ENCODE peak calls at places on chromosomes 5 and 9, in four cellular contexts. G, K, D and B are unnamed samples.
A peak's percentile ranks its signal among the peaks of the same experiment; 100 is the strongest.

GRCh38 chr9:113375057-113376023 is 1.4 kb downstream of the HDHD3 start:
- DNase-seq in K (peak; percentile 46), G (no peak), D (no peak), B (no peak)

GRCh38 chr5:14216372-14216771 is 73.2 kb downstream of the TRIO start:
- DNase-seq in D (no peak), G (no peak), K (no peak), B (no peak)

GRCh38 chr5:134129411-134130238 is 15.1 kb downstream of the TCF7 start:
- DNase-seq in D (no peak), G (no peak), K (no peak), B (no peak)

GRCh38 chr9:78031271-78031825 is at the start of gene GNAQ:
- DNase-seq in K (no peak), G (no peak), D (no peak), B (no peak)

GRCh38 chr5:15492545-15492944 is 7.4 kb upstream of the FBXL7 start:
- DNase-seq in G (no peak), K (no peak), D (no peak), B (no peak)

GRCh38 chr5:142167458-142167857 is 58.9 kb downstream of the NDFIP1 start:
- DNase-seq in K (no peak), G (no peak), D (no peak), B (no peak)

GRCh38 chr9:16180546-16180945 is 627.7 kb downstream of the CCDC171 start:
- DNase-seq in K (peak; percentile 77), G (no peak), D (no peak), B (no peak)

GRCh38 chr9:114308361-114308950 is 14.4 kb upstream of the ORM1 start:
- DNase-seq in G (no peak), K (no peak), D (no peak), B (peak; percentile 57)

GRCh38 chr9:33404782-33405362 is 2.5 kb upstream of the AQP7 start:
- DNase-seq in K (no peak), G (no peak), D (no peak), B (no peak)

GRCh38 chr9:119951591-119951990 is 582.4 kb upstream of the BRINP1 start:
- DNase-seq in D (no peak), K (no peak), G (no peak), B (no peak)

GRCh38 chr5:1820381-1820780 is 19.2 kb downstream of the NDUFS6 start:
- DNase-seq in K (no peak), G (no peak), D (no peak), B (peak; percentile 19)

GRCh38 chr5:144504929-144505578 is 334.4 kb downstream of the KCTD16 start:
- DNase-seq in G (no peak), K (no peak), D (no peak), B (no peak)

GRCh38 chr9:18297532-18297872 is 176.5 kb upstream of the ADAMTSL1 start:
- DNase-seq in K (no peak), G (no peak), D (no peak), B (no peak)

GRCh38 chr9:99264070-99264469 is 42.0 kb downstream of the SEC61B start:
- DNase-seq in G (no peak), K (no peak), D (no peak), B (no peak)
- H3K27ac ChIP-seq in G (no peak overlapping the region), K (no peak overlapping the region), D (no peak overlapping the region), B (no peak overlapping the region)

DNA sequence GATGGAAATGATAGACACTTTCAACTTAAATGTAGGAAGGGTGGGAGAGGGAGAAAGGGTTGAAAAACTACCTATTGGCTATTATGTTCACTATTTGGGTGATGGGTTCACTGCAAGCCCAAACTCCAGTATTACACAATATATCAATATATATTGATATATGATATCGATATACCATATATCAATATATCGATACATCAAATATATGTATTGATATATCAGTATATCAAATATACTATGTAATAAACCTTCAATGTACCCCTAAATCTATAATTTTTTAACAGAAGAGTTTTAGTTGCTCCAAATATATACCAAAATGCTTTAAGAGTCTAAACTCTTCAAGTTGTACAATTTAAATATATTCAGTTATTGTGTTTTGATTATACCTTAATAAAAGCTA is 302.0 kb upstream of the RGMB start:
- DNase-seq in D (no peak), G (no peak), K (no peak), B (no peak)
- H3K4me3 ChIP-seq in D (no peak overlapping the region), G (no peak overlapping the region), K (no peak overlapping the region), B (no peak overlapping the region)

GRCh38 chr5:178589180-178590140 is 733 bp downstream of the COL23A1 start:
- DNase-seq in D (no peak), K (no peak), G (no peak), B (no peak)
- TF ChIP-seq CTCF in D (no peak), K (no peak), G (no peak), B (no peak)

DNA sequence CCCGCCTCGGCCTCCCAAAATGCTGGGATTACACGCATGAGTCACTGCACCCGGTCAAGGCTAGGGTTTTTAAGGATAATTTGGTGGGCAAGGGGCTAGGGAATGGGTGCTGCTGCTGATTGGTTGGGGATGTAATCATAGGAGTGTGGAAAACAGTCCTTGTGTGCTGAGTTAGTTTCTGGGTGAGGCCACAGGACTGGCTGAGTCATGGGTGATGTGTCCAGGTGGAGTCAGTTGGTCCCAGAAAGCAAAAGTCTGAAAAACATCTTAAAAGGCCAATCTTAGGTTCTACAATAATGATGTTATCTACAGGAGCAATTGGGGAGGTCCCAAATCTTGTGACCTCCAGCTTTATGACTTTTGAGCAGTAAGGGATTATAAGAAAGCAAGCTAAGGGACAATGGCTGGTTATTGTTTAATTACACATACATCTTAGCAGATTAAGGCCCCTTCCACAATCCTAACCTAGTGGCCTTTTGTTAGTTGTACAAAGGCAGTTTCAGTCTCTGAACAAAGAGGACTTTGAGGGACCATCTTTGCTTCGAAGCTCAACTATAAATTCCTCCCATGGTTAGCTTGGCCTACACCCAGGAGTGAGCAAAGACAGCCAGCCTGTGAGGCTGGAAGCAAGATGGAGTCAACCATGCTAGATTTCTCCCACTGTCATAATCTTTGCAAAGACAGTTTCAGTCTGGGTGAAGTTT is 5.5 kb upstream of the AOPEP start:
- DNase-seq in D (no peak), K (peak; percentile 42), G (no peak), B (no peak)
- H3K27ac ChIP-seq in D (no peak overlapping the region), K (peak overlapping the region; percentile 68), G (no peak overlapping the region), B (no peak overlapping the region)

GRCh38 chr9:137070906-137071275 is 534 bp upstream of the SAPCD2 start:
- DNase-seq in K (no peak), G (no peak), D (no peak), B (no peak)

GRCh38 chr9:137070201-137070905 is at the start of gene SAPCD2:
- DNase-seq in K (peak; percentile 87), G (no peak), D (peak; percentile 81), B (no peak)

GRCh38 chr9:137067860-137068538 is 2.4 kb downstream of the SAPCD2 start:
- DNase-seq in D (peak; percentile 87), K (peak; percentile 66), G (no peak), B (no peak)

GRCh38 chr9:137069508-137070071 is 767 bp downstream of the SAPCD2 start:
- DNase-seq in G (no peak), D (no peak), K (no peak), B (no peak)

GRCh38 chr9:137068539-137069507 is 1.5 kb downstream of the SAPCD2 start:
- DNase-seq in K (no peak), D (no peak), G (no peak), B (no peak)
- H3K4me3 ChIP-seq in K (peak overlapping the region; percentile 67), D (no peak overlapping the region), G (peak overlapping the region; percentile 80), B (no peak overlapping the region)

GRCh38 chr5:115873392-115873791 is 31.7 kb downstream of the AP3S1 start:
- DNase-seq in K (peak; percentile 87), G (no peak), D (no peak), B (no peak)

GRCh38 chr5:115872447-115872846 is 30.7 kb downstream of the AP3S1 start:
- DNase-seq in D (no peak), G (no peak), K (no peak), B (no peak)

GRCh38 chr5:115875447-115875846 is 33.7 kb downstream of the AP3S1 start:
- DNase-seq in D (no peak), K (no peak), G (no peak), B (no peak)
- TF ChIP-seq CTCF in D (no peak), K (no peak), G (no peak), B (no peak)